ENCODE peak calls at places on chromosomes 1 and 21, in nine cellular contexts. C is CD8-positive, alpha-beta memory T cell; K is naive thymus-derived CD4-positive, alpha-beta T cell; G is CD4-positive, alpha-beta T cell; L is heart right ventricle; R is thyroid gland; J is H9; B is lung; P is AG04450. T is an unnamed sample.

GRCh38 chr1:167566766-167567165 is 13.2 kb upstream of the CREG1 start:
- DNase-seq in C (no peak), K (no peak), G (no peak), L (no peak), R (no peak), J (no peak), B (no peak), P (no peak), T (no peak)

GRCh38 chr1:109438798-109439297 is 12.6 kb upstream of the PSMA5 start:
- DNase-seq in C (no peak), K (no peak), G (no peak), L (no peak), R (no peak), J (no peak), B (no peak), P (peak; percentile 84), T (no peak)

GRCh38 chr1:42922687-42923366 is 35.8 kb downstream of the SLC2A1 start:
- DNase-seq in C (peak; percentile 63), K (peak; percentile 64), G (no peak), L (no peak), R (peak; percentile 67), J (peak; percentile 88), B (peak; percentile 45), P (no peak), T (no peak)

GRCh38 chr1:57122031-57122430 is 156.2 kb upstream of the C8B start:
- DNase-seq in C (no peak), K (no peak), G (no peak), L (no peak), R (no peak), J (no peak), B (no peak), P (no peak), T (no peak)

GRCh38 chr1:209674957-209675566 is at the start of gene G0S2:
- DNase-seq in C (no peak), K (peak; percentile 2), G (peak; percentile 37), L (peak; percentile 86), R (peak; percentile 61), J (peak; percentile 55), B (peak; percentile 79), P (no peak), T (no peak)

GRCh38 chr1:3598051-3598471 is 13.2 kb downstream of the MEGF6 start:
- DNase-seq in C (no peak), K (no peak), G (no peak), L (peak; percentile 48), R (peak; percentile 76), J (peak; percentile 36), B (peak; percentile 68), P (no peak), T (no peak)

GRCh38 chr1:225845097-225845496 is 35.2 kb downstream of the EPHX1 start:
- DNase-seq in C (no peak), K (no peak), G (no peak), L (no peak), R (no peak), J (no peak), B (no peak), P (no peak), T (no peak)

GRCh38 chr21:33070921-33071877 is 1.3 kb downstream of the OLIG1 start:
- DNase-seq in C (no peak), K (no peak), G (no peak), L (no peak), R (no peak), J (peak; percentile 55), B (no peak), P (no peak), T (no peak)

GRCh38 chr1:47175227-47175934 is 14.5 kb downstream of the PDZK1IP1 start:
- DNase-seq in C (peak; percentile 17), K (peak; percentile 17), G (no peak), L (no peak), R (peak; percentile 47), J (peak; percentile 77), B (peak; percentile 59), P (peak; percentile 21), T (no peak)

GRCh38 chr1:77976433-77977076 is 2.3 kb downstream of the FUBP1 start:
- DNase-seq in C (no peak), K (no peak), G (no peak), L (no peak), R (no peak), J (no peak), B (no peak), P (no peak), T (no peak)

GRCh38 chr1:208252126-208252853 is 8.1 kb upstream of the PLXNA2 start:
- DNase-seq in C (no peak), K (no peak), G (no peak), L (peak; percentile 30), R (no peak), J (peak; percentile 42), B (no peak), P (no peak), T (no peak)

GRCh38 chr1:32485554-32486255 is 20.8 kb downstream of the ZBTB8B start:
- DNase-seq in C (no peak), K (no peak), G (no peak), L (no peak), R (no peak), J (no peak), B (no peak), P (no peak), T (no peak)

GRCh38 chr1:28898267-28898955 is 16.0 kb upstream of the EPB41 start:
- DNase-seq in C (no peak), K (no peak), G (no peak), L (peak; percentile 49), R (peak; percentile 48), J (no peak), B (no peak), P (no peak), T (no peak)

GRCh38 chr1:8821084-8821483 is 3.6 kb upstream of the RERE start:
- DNase-seq in C (no peak), K (no peak), G (no peak), L (no peak), R (no peak), J (no peak), B (no peak), P (no peak), T (no peak)

GRCh38 chr1:4585705-4586104 is 68.7 kb upstream of the AJAP1 start:
- DNase-seq in C (no peak), K (no peak), G (no peak), L (no peak), R (no peak), J (no peak), B (no peak), P (no peak), T (no peak)

GRCh38 chr1:226640737-226641136 is 92.2 kb downstream of the STUM start:
- DNase-seq in C (no peak), K (no peak), G (no peak), L (no peak), R (no peak), J (no peak), B (no peak), P (no peak), T (no peak)

GRCh38 chr21:35864039-35864438 is 196.3 kb downstream of the SETD4 start:
- DNase-seq in C (no peak), K (no peak), G (no peak), L (no peak), R (no peak), J (no peak), B (no peak), P (no peak), T (no peak)

GRCh38 chr1:196607940-196608339 is 300 bp downstream of the KCNT2 start:
- DNase-seq in C (no peak), K (no peak), G (no peak), L (no peak), R (no peak), J (no peak), B (no peak), P (no peak), T (no peak)

GRCh38 chr1:24308365-24309015 is 10.7 kb upstream of the GRHL3 start:
- DNase-seq in C (no peak), K (no peak), G (no peak), L (no peak), R (no peak), J (peak; percentile 76), B (no peak), P (no peak), T (no peak)

GRCh38 chr1:9589144-9589718 is 520 bp downstream of the TMEM201 start:
- DNase-seq in C (peak; percentile 44), K (peak; percentile 32), G (peak; percentile 51), L (no peak), R (peak; percentile 46), J (no peak), B (peak; percentile 28), P (no peak), T (no peak)

GRCh38 chr1:36170643-36171412 is 14.9 kb downstream of the MAP7D1 start:
- DNase-seq in C (no peak), K (no peak), G (no peak), L (no peak), R (peak; percentile 79), J (no peak), B (no peak), P (no peak), T (no peak)
- H3K27ac ChIP-seq in C (no peak overlapping the region), K (peak overlapping the region; percentile 0), G (no peak overlapping the region), L (peak overlapping the region; percentile 100), R (peak overlapping the region; percentile 78), J (no peak overlapping the region), B (peak overlapping the region; percentile 81), P (peak overlapping the region; percentile 21), T (no peak overlapping the region)

GRCh38 chr1:61093525-61094137 is 11.3 kb downstream of the NFIA start:
- DNase-seq in C (no peak), K (no peak), G (no peak), L (no peak), R (no peak), J (no peak), B (no peak), P (no peak), T (no peak)
- H3K27ac ChIP-seq in C (no peak overlapping the region), K (no peak overlapping the region), G (no peak overlapping the region), L (peak overlapping the region; percentile 65), R (peak overlapping the region; percentile 67), J (no peak overlapping the region), B (no peak overlapping the region), P (no peak overlapping the region), T (no peak overlapping the region)

GRCh38 chr1:96048572-96048971 is 673.0 kb upstream of the PTBP2 start:
- DNase-seq in C (no peak), K (no peak), G (no peak), L (no peak), R (no peak), J (no peak), B (no peak), P (no peak), T (no peak)
- H3K27ac ChIP-seq in C (no peak overlapping the region), K (no peak overlapping the region), G (no peak overlapping the region), L (no peak overlapping the region), R (no peak overlapping the region), J (no peak overlapping the region), B (no peak overlapping the region), P (no peak overlapping the region), T (no peak overlapping the region)

DNA sequence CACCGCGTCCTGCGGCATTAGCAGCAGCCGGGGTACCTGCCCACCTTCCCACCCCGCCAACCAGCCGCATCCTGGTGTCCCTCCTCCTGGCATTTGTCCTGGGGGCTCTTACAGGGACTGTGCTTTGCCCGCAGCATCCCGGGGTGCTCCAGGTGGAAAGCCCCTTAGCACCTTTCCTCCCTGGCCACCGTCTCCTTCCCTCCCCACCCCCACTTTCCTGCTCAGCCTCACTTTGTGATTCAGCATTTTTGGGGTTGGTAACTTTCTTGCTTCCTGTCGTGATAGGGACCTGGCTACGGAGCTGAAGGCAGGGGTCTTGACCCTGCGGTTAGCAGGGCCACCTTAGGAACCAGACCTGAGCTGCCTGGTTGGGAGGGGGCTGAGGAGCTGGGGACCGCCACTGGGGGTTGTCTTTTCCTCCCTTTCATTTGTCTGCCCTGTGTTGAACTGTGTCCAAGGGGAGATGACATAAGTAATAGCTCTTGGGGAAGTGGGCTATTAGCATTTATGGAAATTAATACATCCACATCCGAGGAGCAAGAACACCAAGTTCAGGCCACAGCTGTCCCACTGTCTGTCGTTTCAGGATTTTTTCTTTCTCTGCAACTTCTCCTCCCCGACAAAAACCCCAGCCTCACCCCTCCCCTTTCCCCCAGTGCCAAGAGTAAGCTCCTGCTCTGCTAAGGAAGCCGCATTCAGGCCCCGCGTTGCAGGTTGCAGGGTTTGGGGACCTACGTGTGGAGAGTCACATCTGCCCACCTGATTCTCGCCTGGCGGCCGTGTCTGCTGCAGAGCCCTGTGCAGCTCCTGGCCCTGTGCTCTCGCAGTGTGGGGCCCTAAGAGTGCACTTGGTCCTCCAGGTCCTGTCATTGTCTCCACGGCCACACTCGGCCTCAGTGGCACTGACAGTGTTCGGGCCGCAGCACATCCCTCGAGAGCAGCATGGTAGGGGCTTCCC is 1.6 kb upstream of the NPHP4 start:
- DNase-seq in C (peak; percentile 22), K (peak; percentile 22), G (no peak), L (peak; percentile 17), R (no peak), J (no peak), B (no peak), P (no peak), T (no peak)
- H3K27ac ChIP-seq in C (peak overlapping the region; percentile 98), K (peak overlapping the region; percentile 65), G (peak overlapping the region; percentile 63), L (no peak overlapping the region), R (no peak overlapping the region), J (no peak overlapping the region), B (no peak overlapping the region), P (no peak overlapping the region), T (no peak overlapping the region)